ENCODE peak calls at places on chromosomes 4 and X, in eight cellular contexts. One of them, this sample, is unnamed.

GRCh38 chr4:153260553-153261306 is 56.5 kb downstream of the TRIM2 start:
- DNase-seq in CD14-positive monocyte: no peak
- DNase-seq in heart right ventricle: no peak
- DNase-seq in EL: peak
- DNase-seq in foreskin fibroblast: peak
- DNase-seq in sigmoid colon: no peak
- DNase-seq in RWPE1: no peak
- DNase-seq in LoVo: peak
- DNase-seq in this sample: peak

GRCh38 chr4:185912779-185913178 is 100.8 kb upstream of the SORBS2 start:
- DNase-seq in CD14-positive monocyte: no peak
- DNase-seq in heart right ventricle: no peak
- DNase-seq in EL: peak
- DNase-seq in foreskin fibroblast: peak
- DNase-seq in sigmoid colon: no peak
- DNase-seq in RWPE1: peak
- DNase-seq in LoVo: peak
- DNase-seq in this sample: no peak

GRCh38 chrX:9466115-9466495 is 1.2 kb downstream of the TBL1X start:
- DNase-seq in CD14-positive monocyte: no peak
- DNase-seq in heart right ventricle: peak
- DNase-seq in EL: peak
- DNase-seq in foreskin fibroblast: peak
- DNase-seq in sigmoid colon: peak
- DNase-seq in RWPE1: no peak
- DNase-seq in LoVo: peak
- DNase-seq in this sample: no peak

GRCh38 chrX:133535066-133535465 is 119.8 kb upstream of the GPC4 start:
- DNase-seq in CD14-positive monocyte: no peak
- DNase-seq in heart right ventricle: no peak
- DNase-seq in EL: no peak
- DNase-seq in foreskin fibroblast: no peak
- DNase-seq in sigmoid colon: no peak
- DNase-seq in RWPE1: no peak
- DNase-seq in LoVo: no peak
- DNase-seq in this sample: no peak

GRCh38 chr4:152479428-152480026 is 56.4 kb downstream of the FBXW7 start:
- DNase-seq in CD14-positive monocyte: no peak
- DNase-seq in heart right ventricle: no peak
- DNase-seq in EL: peak
- DNase-seq in foreskin fibroblast: peak
- DNase-seq in sigmoid colon: no peak
- DNase-seq in RWPE1: peak
- DNase-seq in LoVo: no peak
- DNase-seq in this sample: no peak

GRCh38 chr4:107220976-107221375 is 184.9 kb upstream of the DKK2 start:
- DNase-seq in CD14-positive monocyte: no peak
- DNase-seq in heart right ventricle: no peak
- DNase-seq in EL: no peak
- DNase-seq in foreskin fibroblast: peak
- DNase-seq in sigmoid colon: no peak
- DNase-seq in RWPE1: no peak
- DNase-seq in LoVo: no peak
- DNase-seq in this sample: no peak

GRCh38 chrX:31461266-31461665 is 389.4 kb upstream of the FTHL17 start:
- DNase-seq in CD14-positive monocyte: no peak
- DNase-seq in heart right ventricle: no peak
- DNase-seq in EL: no peak
- DNase-seq in foreskin fibroblast: no peak
- DNase-seq in sigmoid colon: no peak
- DNase-seq in RWPE1: no peak
- DNase-seq in LoVo: no peak
- DNase-seq in this sample: no peak

GRCh38 chr4:186765138-186765537 is 41.5 kb upstream of the FAT1 start:
- DNase-seq in CD14-positive monocyte: no peak
- DNase-seq in heart right ventricle: no peak
- DNase-seq in EL: peak
- DNase-seq in foreskin fibroblast: peak
- DNase-seq in sigmoid colon: no peak
- DNase-seq in RWPE1: peak
- DNase-seq in LoVo: peak
- DNase-seq in this sample: peak

GRCh38 chrX:72126048-72126415 is 5.7 kb downstream of the RTL5 start:
- DNase-seq in CD14-positive monocyte: no peak
- DNase-seq in heart right ventricle: no peak
- DNase-seq in EL: no peak
- DNase-seq in foreskin fibroblast: peak
- DNase-seq in sigmoid colon: no peak
- DNase-seq in RWPE1: no peak
- DNase-seq in LoVo: no peak
- DNase-seq in this sample: no peak

GRCh38 chr4:101027721-101028120 is 319.6 kb downstream of the PPP3CA start:
- DNase-seq in CD14-positive monocyte: no peak
- DNase-seq in heart right ventricle: no peak
- DNase-seq in EL: no peak
- DNase-seq in foreskin fibroblast: no peak
- DNase-seq in sigmoid colon: no peak
- DNase-seq in RWPE1: no peak
- DNase-seq in LoVo: no peak
- DNase-seq in this sample: no peak

GRCh38 chr4:149896428-149896827 is 80.8 kb upstream of the IQCM start:
- DNase-seq in CD14-positive monocyte: no peak
- DNase-seq in heart right ventricle: no peak
- DNase-seq in EL: peak
- DNase-seq in foreskin fibroblast: peak
- DNase-seq in sigmoid colon: no peak
- DNase-seq in RWPE1: peak
- DNase-seq in LoVo: no peak
- DNase-seq in this sample: peak

GRCh38 chr4:7759635-7760034 is 180.0 kb downstream of the AFAP1 start:
- DNase-seq in CD14-positive monocyte: no peak
- DNase-seq in heart right ventricle: no peak
- DNase-seq in EL: no peak
- DNase-seq in foreskin fibroblast: no peak
- DNase-seq in sigmoid colon: no peak
- DNase-seq in RWPE1: no peak
- DNase-seq in LoVo: no peak
- DNase-seq in this sample: no peak

GRCh38 chr4:150039790-150040189 is 38.5 kb upstream of the DCLK2 start:
- DNase-seq in CD14-positive monocyte: no peak
- DNase-seq in heart right ventricle: no peak
- DNase-seq in EL: no peak
- DNase-seq in foreskin fibroblast: no peak
- DNase-seq in sigmoid colon: no peak
- DNase-seq in RWPE1: no peak
- DNase-seq in LoVo: no peak
- DNase-seq in this sample: no peak

GRCh38 chrX:153635788-153636668 is 11.0 kb upstream of the DUSP9 start:
- DNase-seq in CD14-positive monocyte: no peak
- DNase-seq in heart right ventricle: no peak
- DNase-seq in EL: peak
- DNase-seq in foreskin fibroblast: peak
- DNase-seq in sigmoid colon: peak
- DNase-seq in RWPE1: no peak
- DNase-seq in LoVo: no peak
- DNase-seq in this sample: no peak

GRCh38 chr4:42148453-42148852 is 4.0 kb downstream of the BEND4 start:
- DNase-seq in CD14-positive monocyte: no peak
- DNase-seq in heart right ventricle: no peak
- DNase-seq in EL: no peak
- DNase-seq in foreskin fibroblast: no peak
- DNase-seq in sigmoid colon: no peak
- DNase-seq in RWPE1: no peak
- DNase-seq in LoVo: no peak
- DNase-seq in this sample: no peak